ENCODE peak calls at places on chromosomes 1 and 21, in five cellular contexts. K is K562, N is HepG2, Z is upper lobe of left lung, T is GM12878. W is an unnamed sample.

GRCh38 chr1:51667556-51667955 is 50.7 kb downstream of the OSBPL9 start:
- ATAC-seq in K (no peak), N (no peak), Z (no peak), T (no peak), W (no peak)

GRCh38 chr1:16972210-16972916 is 8.1 kb downstream of the MFAP2 start:
- ATAC-seq in K (no peak), N (no peak), Z (no peak), T (no peak), W (no peak)

GRCh38 chr21:45951676-45952075 is 29.9 kb upstream of the COL6A1 start:
- ATAC-seq in K (no peak), N (no peak), Z (no peak), T (no peak), W (no peak)

GRCh38 chr1:156496211-156496761 is 4.3 kb downstream of the MEF2D start:
- ATAC-seq in K (no peak), N (no peak), Z (no peak), T (peak; percentile 8), W (no peak)

GRCh38 chr1:15508700-15509487 is 15.1 kb downstream of the CASP9 start:
- ATAC-seq in K (no peak), N (no peak), Z (no peak), T (no peak), W (no peak)

GRCh38 chr21:35475768-35476167 is 426.7 kb upstream of the RUNX1 start:
- ATAC-seq in K (peak; percentile 76), N (no peak), Z (no peak), T (no peak), W (no peak)

GRCh38 chr1:234169161-234169849 is 204.0 kb upstream of the COA6 start:
- ATAC-seq in K (no peak), N (no peak), Z (no peak), T (no peak), W (no peak)

GRCh38 chr1:27394925-27395324 is 2.5 kb downstream of the GPR3 start:
- ATAC-seq in K (no peak), N (no peak), Z (no peak), T (no peak), W (no peak)

GRCh38 chr1:55275976-55276375 is 60.8 kb upstream of the USP24 start:
- ATAC-seq in K (peak; percentile 66), N (no peak), Z (no peak), T (no peak), W (no peak)

GRCh38 chr21:37195649-37196048 is 71.5 kb downstream of the VPS26C start:
- ATAC-seq in K (no peak), N (no peak), Z (no peak), T (no peak), W (no peak)

GRCh38 chr1:24009406-24009805 is 29.3 kb upstream of the SRSF10 start:
- ATAC-seq in K (no peak), N (peak; percentile 96), Z (no peak), T (no peak), W (no peak)

GRCh38 chr1:2038229-2038628 is 12.0 kb upstream of the PRKCZ start:
- ATAC-seq in K (no peak), N (no peak), Z (no peak), T (no peak), W (no peak)

GRCh38 chr1:168636642-168637111 is 60.3 kb downstream of the XCL1 start:
- ATAC-seq in K (peak; percentile 33), N (no peak), Z (peak; percentile 92), T (no peak), W (peak; percentile 98)

GRCh38 chr1:218377143-218377660 is 32.1 kb downstream of the TGFB2 start:
- ATAC-seq in K (peak; percentile 54), N (peak; percentile 43), Z (no peak), T (peak; percentile 84), W (no peak)

GRCh38 chr1:174018565-174018964 is 3.6 kb downstream of the RC3H1 start:
- ATAC-seq in K (no peak), N (no peak), Z (no peak), T (no peak), W (no peak)

GRCh38 chr1:27350673-27351540 is 9.1 kb downstream of the SYTL1 start:
- ATAC-seq in K (peak; percentile 90), N (peak; percentile 80), Z (no peak), T (no peak), W (peak; percentile 50)

GRCh38 chr1:61638296-61638695 is 86.6 kb downstream of the TM2D1 start:
- ATAC-seq in K (no peak), N (no peak), Z (peak; percentile 58), T (no peak), W (peak; percentile 89)
- TF ChIP-seq EP300 in K (no peak), N (no peak), Z (no peak), T (no peak), W (peak; percentile 54)

DNA sequence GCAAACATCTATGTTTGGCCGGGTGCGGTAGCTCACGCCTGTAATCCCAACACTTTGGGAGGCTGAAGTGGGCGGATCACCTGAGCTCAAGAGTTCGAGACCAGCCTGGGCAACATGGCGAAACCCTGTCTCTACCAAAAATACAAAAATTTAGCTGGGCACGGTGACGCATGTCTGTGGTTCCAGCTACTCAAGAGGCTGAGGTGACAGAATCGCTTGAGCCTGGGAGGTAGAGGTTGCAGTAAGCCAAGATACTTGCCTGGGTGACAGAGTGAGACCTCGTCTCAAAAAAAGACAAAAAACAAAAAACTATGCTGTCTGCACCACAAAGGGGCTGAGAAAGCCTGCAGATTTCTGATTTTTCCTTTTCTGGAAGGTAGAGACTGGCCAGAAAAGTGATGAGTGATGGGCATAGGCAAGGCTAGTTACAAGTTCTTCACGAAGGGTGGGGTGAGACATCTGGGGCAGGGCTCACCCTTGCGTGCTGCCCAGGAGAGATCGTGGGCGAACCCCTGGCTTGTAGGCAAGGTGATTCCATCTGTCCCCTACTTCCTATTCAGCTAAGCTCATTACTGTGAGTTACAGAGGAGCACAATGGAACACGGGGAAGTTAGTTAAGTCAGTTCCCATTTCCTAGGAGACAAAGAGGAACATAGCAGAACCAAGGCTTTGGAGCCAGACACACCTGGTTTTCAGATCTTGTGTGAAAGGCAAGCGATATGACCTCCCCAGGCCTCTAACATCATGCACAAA is 3.2 kb downstream of the SLC2A1 start:
- ATAC-seq in K (no peak), N (no peak), Z (no peak), T (no peak), W (no peak)
- TF ChIP-seq CTCF in K (no peak), N (no peak), Z (no peak), T (no peak), W (no peak)

GRCh38 chr1:161768986-161769672 is 3.0 kb downstream of the ATF6 start:
- ATAC-seq in K (no peak), N (no peak), Z (no peak), T (no peak), W (no peak)

GRCh38 chr1:161768461-161768860 is 2.3 kb downstream of the ATF6 start:
- ATAC-seq in K (no peak), N (no peak), Z (no peak), T (no peak), W (no peak)

GRCh38 chr1:161770250-161770649 is 4.1 kb downstream of the ATF6 start:
- ATAC-seq in K (peak; percentile 6), N (no peak), Z (no peak), T (no peak), W (no peak)

GRCh38 chr1:161763522-161764098 is 2.5 kb upstream of the ATF6 start:
- ATAC-seq in K (peak; percentile 69), N (peak; percentile 70), Z (no peak), T (peak; percentile 35), W (no peak)

GRCh38 chr1:161766102-161766981 is at the start of gene ATF6:
- ATAC-seq in K (peak; percentile 79), N (peak; percentile 77), Z (peak; percentile 96), T (peak; percentile 76), W (peak; percentile 88)
- TF ChIP-seq POLR2AphosphoS5 in K (peak; percentile 76), N (peak; percentile 66), Z (peak; percentile 97), T (peak; percentile 88), W (peak; percentile 97)

DNA sequence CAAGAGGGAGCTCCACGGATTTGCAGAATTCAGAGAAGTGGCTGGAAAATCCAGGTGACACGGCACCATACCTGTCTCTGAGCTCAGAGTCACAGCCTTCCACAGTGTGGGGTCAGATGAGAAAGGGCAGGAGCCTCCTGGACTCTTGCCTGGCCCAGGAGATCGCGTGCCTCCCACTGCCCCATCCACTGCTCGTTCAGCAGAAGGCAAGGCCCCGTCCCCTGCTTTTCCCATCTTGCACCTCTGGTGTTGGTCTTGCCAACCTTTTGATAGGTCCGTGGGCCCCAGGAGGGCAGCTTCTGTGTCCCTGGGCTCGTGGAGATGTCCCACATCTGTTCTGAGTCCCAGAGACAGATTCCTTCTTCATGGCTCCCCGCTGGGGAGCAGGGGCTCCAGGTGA is 83.7 kb upstream of the VAMP3 start:
- ATAC-seq in K (no peak), N (no peak), Z (no peak), T (no peak), W (no peak)
- TF ChIP-seq EP300 in K (no peak), N (no peak), Z (no peak), T (no peak), W (no peak)

W was measured in gastroesophageal sphincter.